ENCODE peak calls at places on chromosomes 11 and 22, in eight cellular contexts. K is NCI-H146; H is amygdala; Z is NCI-H2029 treated with DMSO at 0.1 percent for 48 hours; W is AG09309; P is left ventricle myocardium inferior; F is stimulated activated CD4-positive, alpha-beta T cell treated with anti-CD3 and anti-CD28 coated beads, Interleukin-12 subunit alpha, Interleukin-12 subunit beta, amount 100 ng/mL, for 4 hours; J is CD8-positive, alpha-beta memory T cell. X is an unnamed sample.

GRCh38 chr22:45717787-45718186 is 46.2 kb downstream of the ATXN10 start:
- DNase-seq in K (no peak), H (no peak), Z (no peak), W (no peak), P (no peak), F (no peak), J (no peak), X (no peak)

GRCh38 chr11:69868871-69869270 is 49.7 kb upstream of the FGF3 start:
- DNase-seq in K (no peak), H (no peak), Z (no peak), W (no peak), P (no peak), F (no peak), J (no peak), X (no peak)

GRCh38 chr11:126310229-126310991 is 6.5 kb downstream of the DCPS start:
- DNase-seq in K (peak; percentile 60), H (peak; percentile 50), Z (no peak), W (no peak), P (peak; percentile 80), F (peak; percentile 48), J (peak; percentile 45), X (no peak)

GRCh38 chr11:65578667-65579066 is 2.8 kb downstream of the EHBP1L1 start:
- DNase-seq in K (no peak), H (no peak), Z (no peak), W (no peak), P (no peak), F (no peak), J (no peak), X (no peak)

GRCh38 chr11:17552392-17553248 is 5.6 kb downstream of the OTOG start:
- DNase-seq in K (no peak), H (no peak), Z (no peak), W (no peak), P (no peak), F (no peak), J (no peak), X (no peak)

GRCh38 chr22:41910599-41911291 is 4.1 kb downstream of the SHISA8 start:
- DNase-seq in K (no peak), H (no peak), Z (no peak), W (no peak), P (peak; percentile 56), F (peak; percentile 31), J (peak; percentile 32), X (no peak)

GRCh38 chr22:27918351-27919221 is 470 bp downstream of the PITPNB start:
- DNase-seq in K (peak; percentile 62), H (peak; percentile 44), Z (no peak), W (no peak), P (peak; percentile 46), F (peak; percentile 57), J (no peak), X (no peak)

GRCh38 chr11:128471138-128471661 is 116.2 kb downstream of the ETS1 start:
- DNase-seq in K (no peak), H (no peak), Z (no peak), W (no peak), P (no peak), F (no peak), J (peak; percentile 75), X (no peak)

GRCh38 chr22:49647346-49648026 is 180.2 kb downstream of the BRD1 start:
- DNase-seq in K (no peak), H (no peak), Z (no peak), W (no peak), P (no peak), F (no peak), J (no peak), X (no peak)

GRCh38 chr11:129814244-129814992 is 1.2 kb upstream of the TMEM45B start:
- DNase-seq in K (no peak), H (no peak), Z (no peak), W (no peak), P (no peak), F (peak; percentile 69), J (peak; percentile 67), X (no peak)

GRCh38 chr11:206516-207212 is 535 bp downstream of the BET1L start:
- DNase-seq in K (no peak), H (no peak), Z (no peak), W (no peak), P (no peak), F (no peak), J (no peak), X (no peak)

X was measured in AG09319.